ENCODE peak calls at places on chromosomes 2 and 18, in four cellular contexts. I is hippocampal formation, R is Ammon's horn, S is skeletal muscle cell. L is an unnamed sample.

GRCh38 chr2:205013586-205013985 is 468.3 kb downstream of the PARD3B start:
- DNase-seq in I (no peak), R (no peak), S (no peak), L (no peak)

GRCh38 chr18:5456577-5457466 is 87.0 kb downstream of the EPB41L3 start:
- DNase-seq in I (peak; percentile 49), R (peak; percentile 56), S (peak; percentile 45), L (no peak)

GRCh38 chr18:961644-962355 is 57.1 kb downstream of the ADCYAP1 start:
- DNase-seq in S (no peak), I (no peak), R (peak; percentile 21), L (no peak)

GRCh38 chr18:52979888-52980287 is 639.9 kb downstream of the DCC start:
- DNase-seq in R (no peak), I (no peak), S (no peak), L (no peak)

GRCh38 chr2:127293386-127293757 is 572 bp downstream of the ERCC3 start:
- DNase-seq in I (no peak), S (no peak), R (no peak), L (no peak)

GRCh38 chr2:134499307-134499706 is 219.5 kb downstream of the TMEM163 start:
- DNase-seq in R (no peak), S (no peak), I (no peak), L (no peak)

GRCh38 chr2:218272531-218273212 is 2.4 kb downstream of the PNKD start:
- DNase-seq in R (peak; percentile 92), I (peak; percentile 72), S (peak; percentile 89), L (peak; percentile 58)

GRCh38 chr2:127358971-127359370 is 28.8 kb downstream of the MAP3K2 start:
- DNase-seq in S (no peak), I (no peak), R (no peak), L (no peak)

GRCh38 chr18:23499571-23499889 is 3.8 kb upstream of the RMC1 start:
- DNase-seq in S (no peak), I (no peak), R (peak; percentile 40), L (no peak)